ENCODE peak calls at places on chromosomes 12 and 14, in ten cellular contexts. E is GM04504; R is transverse colon; T is NCI-H345; V is stimulated activated CD4-positive, alpha-beta T cell treated with anti-CD3 and anti-CD28 coated beads, TNF-alpha, amount 100 ng/mL, for 48 hours; Z is HS-27A; I is HT-29; P is thoracic aorta; Y is NCI-H1417; A is fibroblast of mammary gland. F is an unnamed sample.

GRCh38 chr14:69281450-69282169 is 21.7 kb downstream of the GALNT16 start:
- DNase-seq in E (no peak), R (no peak), T (peak), V (no peak), Z (no peak), I (no peak), P (no peak), Y (peak), A (peak), F (no peak)

GRCh38 chr14:103737432-103738045 is 21.9 kb downstream of the ZFYVE21 start:
- DNase-seq in E (no peak), R (no peak), T (no peak), V (no peak), Z (no peak), I (no peak), P (no peak), Y (no peak), A (no peak), F (no peak)

GRCh38 chr12:34210183-34210582 is 187.9 kb downstream of the ALG10 start:
- DNase-seq in E (no peak), R (no peak), T (no peak), V (no peak), Z (no peak), I (no peak), P (no peak), Y (no peak), A (no peak), F (no peak)

GRCh38 chr12:26748741-26749431 is 84.1 kb downstream of the ITPR2 start:
- DNase-seq in E (peak), R (no peak), T (no peak), V (no peak), Z (peak), I (peak), P (no peak), Y (no peak), A (peak), F (no peak)

GRCh38 chr12:104668274-104668718 is 211.5 kb downstream of the CHST11 start:
- DNase-seq in E (no peak), R (peak), T (peak), V (no peak), Z (no peak), I (no peak), P (no peak), Y (peak), A (no peak), F (peak)

GRCh38 chr14:36652542-36653201 is 9.0 kb upstream of the PAX9 start:
- DNase-seq in E (no peak), R (no peak), T (no peak), V (no peak), Z (peak), I (no peak), P (no peak), Y (peak), A (peak), F (no peak)

GRCh38 chr14:59543873-59544272 is 32.7 kb downstream of the CCDC175 start:
- DNase-seq in E (no peak), R (no peak), T (peak), V (no peak), Z (no peak), I (no peak), P (no peak), Y (peak), A (no peak), F (no peak)

GRCh38 chr14:45947785-45948184 is 694.8 kb upstream of the MIS18BP1 start:
- DNase-seq in E (no peak), R (no peak), T (no peak), V (no peak), Z (no peak), I (no peak), P (no peak), Y (no peak), A (no peak), F (no peak)

GRCh38 chr12:91178139-91178561 is 4.5 kb downstream of the DCN start:
- DNase-seq in E (peak), R (no peak), T (no peak), V (no peak), Z (no peak), I (peak), P (no peak), Y (no peak), A (peak), F (no peak)